ENCODE peak calls at places on chromosomes 7 and 10, in nine cellular contexts. R is thoracic aorta; F is Right ventricle myocardium superior; Z is fibroblast of the aortic adventitia; E is NT2/D1; U is fibroblast of mammary gland; V is transverse colon; Y is B cell; O is naive thymus-derived CD8-positive, alpha-beta T cell. D is an unnamed sample.

GRCh38 chr7:157690833-157691382 is 354.1 kb downstream of the DNAJB6 start:
- DNase-seq in R (no peak), F (peak), Z (peak), E (no peak), U (peak), V (peak), Y (no peak), O (no peak), D (peak)

GRCh38 chr10:122163182-122164027 is 107.7 kb upstream of the BTBD16 start:
- DNase-seq in R (no peak), F (no peak), Z (no peak), E (peak), U (peak), V (no peak), Y (no peak), O (no peak), D (no peak)

GRCh38 chr10:32650246-32650655 is 204.3 kb downstream of the CCDC7 start:
- DNase-seq in R (no peak), F (no peak), Z (peak), E (no peak), U (peak), V (no peak), Y (no peak), O (no peak), D (no peak)

GRCh38 chr7:130400120-130400572 is 19.9 kb downstream of the CPA1 start:
- DNase-seq in R (no peak), F (no peak), Z (peak), E (no peak), U (peak), V (no peak), Y (no peak), O (no peak), D (no peak)

GRCh38 chr10:130301026-130301892 is 165.1 kb downstream of the GLRX3 start:
- DNase-seq in R (no peak), F (peak), Z (peak), E (no peak), U (peak), V (no peak), Y (peak), O (peak), D (peak)

GRCh38 chr10:25061711-25062455 is 45.5 kb downstream of the THNSL1 start:
- DNase-seq in R (no peak), F (no peak), Z (peak), E (no peak), U (peak), V (no peak), Y (no peak), O (no peak), D (no peak)

GRCh38 chr10:124632566-124632965 is 111.6 kb downstream of the FAM53B start:
- DNase-seq in R (no peak), F (no peak), Z (no peak), E (no peak), U (no peak), V (no peak), Y (no peak), O (no peak), D (no peak)

GRCh38 chr10:121804460-121804859 is 123.4 kb downstream of the ATE1 start:
- DNase-seq in R (no peak), F (no peak), Z (peak), E (no peak), U (peak), V (no peak), Y (no peak), O (no peak), D (no peak)

GRCh38 chr7:105521027-105521730 is 892 bp downstream of the PUS7 start:
- DNase-seq in R (peak), F (peak), Z (peak), E (no peak), U (peak), V (peak), Y (peak), O (peak), D (peak)

GRCh38 chr7:156898938-156899337 is 6.0 kb upstream of the LMBR1 start:
- DNase-seq in R (no peak), F (no peak), Z (no peak), E (no peak), U (no peak), V (no peak), Y (no peak), O (no peak), D (no peak)

GRCh38 chr7:15515201-15515777 is 46.5 kb downstream of the AGMO start:
- DNase-seq in R (no peak), F (no peak), Z (peak), E (no peak), U (peak), V (no peak), Y (no peak), O (no peak), D (no peak)

GRCh38 chr7:104625956-104626355 is 297.6 kb downstream of the LHFPL3 start:
- DNase-seq in R (no peak), F (no peak), Z (no peak), E (no peak), U (no peak), V (no peak), Y (no peak), O (no peak), D (no peak)

GRCh38 chr7:22173884-22174573 is 182.9 kb downstream of the RAPGEF5 start:
- DNase-seq in R (no peak), F (no peak), Z (no peak), E (no peak), U (no peak), V (no peak), Y (peak), O (no peak), D (no peak)

GRCh38 chr10:29648114-29648982 is 13.6 kb upstream of the SVIL start:
- DNase-seq in R (no peak), F (no peak), Z (peak), E (no peak), U (peak), V (peak), Y (no peak), O (peak), D (no peak)

GRCh38 chr10:123526356-123527079 is 139.6 kb upstream of the GPR26 start:
- DNase-seq in R (no peak), F (no peak), Z (no peak), E (no peak), U (no peak), V (no peak), Y (peak), O (no peak), D (no peak)

GRCh38 chr7:542131-542934 is 22.7 kb upstream of the PDGFA start:
- DNase-seq in R (no peak), F (no peak), Z (no peak), E (no peak), U (no peak), V (no peak), Y (no peak), O (no peak), D (no peak)

GRCh38 chr10:14466256-14466655 is 135.5 kb upstream of the FRMD4A start:
- DNase-seq in R (no peak), F (no peak), Z (no peak), E (no peak), U (peak), V (no peak), Y (no peak), O (no peak), D (no peak)

GRCh38 chr10:33388325-33388724 is 53.9 kb upstream of the NRP1 start:
- DNase-seq in R (no peak), F (no peak), Z (peak), E (no peak), U (no peak), V (no peak), Y (no peak), O (no peak), D (no peak)

GRCh38 chr10:69360485-69361302 is 56.0 kb downstream of the TACR2 start:
- DNase-seq in R (peak), F (peak), Z (peak), E (no peak), U (peak), V (peak), Y (no peak), O (no peak), D (no peak)

GRCh38 chr10:44261296-44261695 is 123.6 kb downstream of the CXCL12 start:
- DNase-seq in R (no peak), F (peak), Z (no peak), E (no peak), U (peak), V (no peak), Y (no peak), O (no peak), D (no peak)

GRCh38 chr10:48614481-48615383 is 9.9 kb upstream of the ARHGAP22 start:
- DNase-seq in R (no peak), F (no peak), Z (peak), E (no peak), U (peak), V (no peak), Y (no peak), O (no peak), D (no peak)

GRCh38 chr7:140165422-140165821 is 11.4 kb downstream of the KDM7A start:
- DNase-seq in R (no peak), F (no peak), Z (peak), E (no peak), U (peak), V (no peak), Y (no peak), O (no peak), D (no peak)

GRCh38 chr10:67664936-67665335 is 31.1 kb downstream of the CTNNA3 start:
- DNase-seq in R (no peak), F (no peak), Z (peak), E (no peak), U (no peak), V (no peak), Y (no peak), O (no peak), D (no peak)

GRCh38 chr7:130900471-130901076 is 166.6 kb upstream of the KLF14 start:
- DNase-seq in R (no peak), F (no peak), Z (no peak), E (no peak), U (no peak), V (no peak), Y (no peak), O (no peak), D (no peak)

GRCh38 chr10:76017026-76017732 is 585.8 kb downstream of the LRMDA start:
- DNase-seq in R (no peak), F (no peak), Z (no peak), E (no peak), U (no peak), V (no peak), Y (no peak), O (no peak), D (no peak)

GRCh38 chr10:131855396-131855762 is 45.4 kb upstream of the PPP2R2D start:
- DNase-seq in R (no peak), F (no peak), Z (no peak), E (no peak), U (no peak), V (no peak), Y (no peak), O (no peak), D (no peak)

GRCh38 chr10:22268503-22268902 is 47.7 kb upstream of the COMMD3 start:
- DNase-seq in R (no peak), F (no peak), Z (no peak), E (no peak), U (no peak), V (no peak), Y (no peak), O (no peak), D (no peak)

GRCh38 chr10:109932391-109932790 is 9.1 kb upstream of the XPNPEP1 start:
- DNase-seq in R (no peak), F (no peak), Z (peak), E (no peak), U (no peak), V (no peak), Y (no peak), O (no peak), D (no peak)

GRCh38 chr7:128783143-128783799 is 7.7 kb upstream of the OPN1SW start:
- DNase-seq in R (peak), F (peak), Z (peak), E (no peak), U (peak), V (peak), Y (no peak), O (no peak), D (no peak)

GRCh38 chr7:22584179-22584578 is 84.2 kb upstream of the STEAP1B start:
- DNase-seq in R (no peak), F (no peak), Z (no peak), E (no peak), U (no peak), V (no peak), Y (no peak), O (no peak), D (no peak)

GRCh38 chr10:85614566-85614965 is 752.0 kb downstream of the GRID1 start:
- DNase-seq in R (no peak), F (no peak), Z (no peak), E (no peak), U (no peak), V (no peak), Y (no peak), O (no peak), D (no peak)

D was measured in natural killer cell treated with Interleukin-12 subunit alpha and Interleukin-12 subunit beta and Interleukin-15 and Interleukin-18, amount 100 ng/mL, for 72 hours.